ENCODE peak calls at places on chromosomes 4 and X, in four cellular contexts. M, K, S and A are unnamed samples.

GRCh38 chr4:128871948-128872347 is 62.4 kb downstream of the JADE1 start:
- DNase-seq in M (no peak), K (no peak), S (no peak), A (no peak)

GRCh38 chr4:175705407-175705806 is 106.7 kb downstream of the GPM6A start:
- DNase-seq in M (no peak), K (peak; percentile 50), S (no peak), A (peak; percentile 46)

GRCh38 chr4:80008971-80009370 is 64.1 kb downstream of the ANTXR2 start:
- DNase-seq in M (no peak), K (no peak), S (no peak), A (no peak)

GRCh38 chr4:12124138-12124537 is 695.4 kb upstream of the HS3ST1 start:
- DNase-seq in M (no peak), K (no peak), S (no peak), A (no peak)

GRCh38 chrX:63764946-63765345 is 20.1 kb downstream of the ARHGEF9 start:
- DNase-seq in M (no peak), K (no peak), S (no peak), A (no peak)

GRCh38 chr4:10353110-10353509 is 104.1 kb downstream of the ZNF518B start:
- DNase-seq in M (no peak), K (no peak), S (no peak), A (no peak)

GRCh38 chr4:137651128-137651527 is 118.8 kb upstream of the PCDH18 start:
- DNase-seq in M (no peak), K (no peak), S (no peak), A (no peak)

GRCh38 chrX:149511081-149511480 is 6.0 kb upstream of the IDS start:
- DNase-seq in M (no peak), K (no peak), S (no peak), A (no peak)

GRCh38 chr4:16205298-16206164 is 20.7 kb downstream of the TAPT1 start:
- DNase-seq in M (no peak), K (no peak), S (no peak), A (no peak)

GRCh38 chr4:140269369-140269768 is 104.1 kb upstream of the SCOC start:
- DNase-seq in M (no peak), K (no peak), S (no peak), A (no peak)

GRCh38 chr4:68250151-68250930 is 4.8 kb upstream of the TMPRSS11B start:
- DNase-seq in M (no peak), K (no peak), S (no peak), A (no peak)

GRCh38 chrX:37746268-37746931 is 33.5 kb upstream of the CYBB start:
- DNase-seq in M (no peak), K (no peak), S (no peak), A (no peak)

GRCh38 chrX:123087326-123087725 is 96.8 kb upstream of the GRIA3 start:
- DNase-seq in M (no peak), K (no peak), S (no peak), A (no peak)

GRCh38 chr4:145956288-145956890 is 17.8 kb upstream of the ZNF827 start:
- DNase-seq in M (peak; percentile 75), K (peak; percentile 38), S (no peak), A (no peak)

GRCh38 chr4:86359944-86360478 is at the start of gene MAPK10:
- DNase-seq in M (peak; percentile 41), K (peak; percentile 97), S (no peak), A (peak; percentile 83)

GRCh38 chr4:121964958-121965357 is 13.1 kb upstream of the TRPC3 start:
- DNase-seq in M (no peak), K (no peak), S (no peak), A (no peak)

GRCh38 chr4:41015031-41015675 is 199.2 kb downstream of the APBB2 start:
- DNase-seq in M (no peak), K (no peak), S (no peak), A (no peak)

GRCh38 chr4:46648088-46648744 is 258.3 kb upstream of the GABRA2 start:
- DNase-seq in M (peak; percentile 36), K (peak; percentile 23), S (no peak), A (no peak)

GRCh38 chrX:107673933-107674479 is 45.7 kb downstream of the PRPS1 start:
- DNase-seq in M (peak; percentile 71), K (no peak), S (peak; percentile 90), A (peak; percentile 94)

GRCh38 chr4:159105761-159106243 is 2.9 kb downstream of the RAPGEF2 start:
- DNase-seq in M (peak; percentile 14), K (no peak), S (no peak), A (peak; percentile 36)

GRCh38 chrX:40086569-40087335 is 11.0 kb downstream of the BCOR start:
- DNase-seq in M (no peak), K (no peak), S (no peak), A (no peak)

GRCh38 chrX:17154001-17154400 is 207.5 kb downstream of the REPS2 start:
- DNase-seq in M (no peak), K (no peak), S (no peak), A (no peak)

GRCh38 chr4:11165052-11165451 is 263.6 kb downstream of the HS3ST1 start:
- DNase-seq in M (no peak), K (peak; percentile 6), S (no peak), A (no peak)

GRCh38 chrX:20451936-20452335 is 185.2 kb upstream of the RPS6KA3 start:
- DNase-seq in M (no peak), K (no peak), S (no peak), A (no peak)

GRCh38 chrX:37472836-37473235 is 98.6 kb upstream of the LANCL3 start:
- DNase-seq in M (no peak), K (no peak), S (no peak), A (no peak)

GRCh38 chr4:165207431-165208321 is at the start of gene KLHL2:
- DNase-seq in M (peak; percentile 78), K (peak; percentile 73), S (peak; percentile 93), A (peak; percentile 93)

GRCh38 chr4:79620627-79621026 is 212.6 kb upstream of the GK2 start:
- DNase-seq in M (no peak), K (no peak), S (no peak), A (no peak)

GRCh38 chrX:121876316-121876715 is 828.9 kb downstream of the GLUD2 start:
- DNase-seq in M (no peak), K (no peak), S (no peak), A (no peak)

GRCh38 chrX:72142094-72142843 is 10.6 kb upstream of the RTL5 start:
- DNase-seq in M (no peak), K (peak; percentile 51), S (no peak), A (no peak)

GRCh38 chr4:156959298-156959702 is 12.3 kb downstream of the PDGFC start:
- DNase-seq in M (no peak), K (no peak), S (no peak), A (no peak)

GRCh38 chr4:95061220-95061619 is 303.5 kb downstream of the BMPR1B start:
- DNase-seq in M (no peak), K (no peak), S (no peak), A (no peak)

GRCh38 chr4:56320293-56320692 is 67.0 kb downstream of the AASDH start:
- DNase-seq in M (no peak), K (no peak), S (no peak), A (no peak)

GRCh38 chrX:23195097-23195496 is 139.6 kb upstream of the PTCHD1 start:
- DNase-seq in M (no peak), K (no peak), S (no peak), A (no peak)

GRCh38 chrX:85505801-85506200 is 126.3 kb upstream of the POF1B start:
- DNase-seq in M (no peak), K (no peak), S (no peak), A (no peak)

GRCh38 chr4:181202249-181202648 is 1041.0 kb upstream of the TENM3 start:
- DNase-seq in M (no peak), K (no peak), S (no peak), A (no peak)

DNA sequence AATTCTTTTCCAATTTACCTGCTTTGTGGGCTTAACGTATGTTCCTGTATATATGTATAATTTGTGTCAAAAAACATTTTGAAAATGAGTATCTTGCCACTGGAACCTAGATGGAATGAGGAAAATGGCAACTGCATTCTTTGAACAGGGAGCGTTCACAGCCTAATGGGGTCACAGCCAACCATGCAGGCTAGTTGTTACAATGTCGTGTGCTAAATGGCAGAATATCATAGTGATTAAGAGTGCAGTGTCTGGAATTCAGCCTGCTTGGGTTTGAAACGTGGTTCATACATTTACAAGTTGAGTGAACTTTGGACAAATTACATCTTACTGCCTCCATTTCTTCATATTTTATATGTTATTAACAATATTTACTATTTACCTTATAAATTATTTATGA is 70.8 kb downstream of the PCDH7 start:
- DNase-seq in M (no peak), K (no peak), S (no peak), A (no peak)
- H3K4me1 ChIP-seq in M (no peaks in the 10 kb centered on the region), K (peaks cover 24% of the 10 kb centered on the region), S (peaks cover 3% of the 10 kb centered on the region), A (no peaks in the 10 kb centered on the region)

GRCh38 chr4:120053916-120054315 is 12.7 kb downstream of the MAD2L1 start:
- DNase-seq in M (no peak), K (no peak), S (no peak), A (no peak)
- H3K4me3 ChIP-seq in M (no peak overlapping the region), K (no peak overlapping the region), S (no peak overlapping the region), A (no peak overlapping the region)

DNA sequence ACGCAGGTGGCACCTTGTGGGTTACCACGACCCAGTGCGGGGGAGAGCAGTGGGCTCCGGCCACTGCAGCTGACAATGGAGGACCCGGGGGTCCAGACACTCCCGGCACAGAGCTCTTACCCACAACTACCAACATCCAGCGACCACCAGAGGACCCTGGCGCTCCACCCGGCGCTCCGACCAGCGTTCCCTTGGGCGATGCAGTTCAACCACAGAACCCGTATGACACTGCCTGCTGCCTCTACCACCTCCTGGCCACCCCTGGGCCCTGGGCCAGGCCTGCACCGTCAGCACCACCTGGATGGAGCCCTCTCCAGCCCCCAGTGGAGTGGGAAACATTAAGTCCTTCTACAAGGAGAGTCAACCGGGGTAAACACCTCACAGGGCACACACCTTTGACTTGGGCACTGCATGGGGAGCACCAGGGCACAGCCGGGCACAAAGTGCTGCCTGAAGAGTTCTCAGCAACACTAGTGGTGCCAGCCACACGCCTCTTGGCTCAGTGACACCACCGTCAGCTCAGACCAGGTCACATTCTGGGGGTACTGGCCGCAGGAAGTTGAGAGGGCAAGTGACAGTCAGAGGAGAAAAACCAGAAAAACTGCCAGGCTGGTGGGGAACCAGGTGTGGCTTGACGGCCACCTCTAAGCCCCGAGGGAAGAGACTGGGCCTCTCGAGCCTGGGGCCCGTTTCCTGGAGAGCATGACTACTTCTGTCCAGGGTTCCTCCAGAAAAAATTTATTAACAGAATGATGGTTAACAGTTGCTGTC is 2.6 kb downstream of the CTBP1 start:
- DNase-seq in M (no peak), K (no peak), S (peak; percentile 75), A (no peak)
- H3K4me1 ChIP-seq in M (peaks cover 59% of the 10 kb centered on the region), K (peaks cover 16% of the 10 kb centered on the region), S (no peaks in the 10 kb centered on the region), A (peaks cover 30% of the 10 kb centered on the region)

GRCh38 chr4:112895785-112896184 is 153.7 kb upstream of the ANK2 start:
- DNase-seq in M (no peak), K (peak; percentile 49), S (no peak), A (no peak)
- H3K4me3 ChIP-seq in M (no peak overlapping the region), K (no peak overlapping the region), S (no peak overlapping the region), A (no peak overlapping the region)

DNA sequence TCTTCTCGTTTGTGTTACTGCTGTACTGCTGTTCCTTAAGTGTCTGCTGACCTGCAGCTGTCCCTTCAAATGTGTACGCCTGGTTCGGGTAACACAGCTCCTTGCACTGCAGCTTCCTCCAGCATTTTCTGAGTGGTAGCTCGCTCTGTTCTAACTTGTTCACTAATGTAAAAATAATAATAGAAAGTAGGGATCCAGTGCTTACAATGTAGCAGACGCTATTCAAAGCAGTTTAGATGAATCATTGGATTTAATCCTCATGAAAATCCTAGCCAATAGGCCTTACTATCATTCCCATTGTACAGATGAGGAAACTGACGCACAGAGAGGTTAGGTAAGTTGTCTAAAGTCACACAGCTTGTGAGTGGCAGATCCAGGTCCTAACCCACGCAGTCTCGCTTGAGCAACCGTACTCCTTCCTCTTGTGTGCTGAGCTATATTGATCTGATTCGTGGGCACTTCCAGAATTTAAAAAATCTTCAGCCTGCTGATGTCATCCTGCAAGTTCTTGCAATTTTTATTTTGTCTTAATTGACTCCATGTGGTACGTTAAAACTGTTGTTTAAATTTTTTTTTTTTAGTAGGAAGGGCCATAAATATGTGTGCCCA is 448.2 kb upstream of the FAT1 start:
- DNase-seq in M (no peak), K (no peak), S (no peak), A (no peak)
- H3K4me1 ChIP-seq in M (no peaks in the 10 kb centered on the region), K (no peaks in the 10 kb centered on the region), S (no peaks in the 10 kb centered on the region), A (no peaks in the 10 kb centered on the region)